ENCODE peak calls at places on chromosomes 3 and 15, in seven cellular contexts. One of them, this sample, is unnamed.

GRCh38 chr15:91924842-91925495 is 71.5 kb downstream of the SLCO3A1 start:
- DNase-seq in BJ: no peak
- DNase-seq in sigmoid colon: no peak
- DNase-seq in ovary: no peak
- DNase-seq in H1: no peak
- DNase-seq in adrenal gland: no peak
- DNase-seq in cardiac muscle cell: no peak
- DNase-seq in this sample: no peak

GRCh38 chr3:49255112-49255511 is 21.9 kb downstream of the C3orf62 start:
- DNase-seq in BJ: no peak
- DNase-seq in sigmoid colon: peak; percentile 54
- DNase-seq in ovary: no peak
- DNase-seq in H1: no peak
- DNase-seq in adrenal gland: no peak
- DNase-seq in cardiac muscle cell: peak; percentile 15
- DNase-seq in this sample: no peak

GRCh38 chr3:179194931-179195330 is 46.8 kb downstream of the PIK3CA start:
- DNase-seq in BJ: no peak
- DNase-seq in sigmoid colon: no peak
- DNase-seq in ovary: no peak
- DNase-seq in H1: no peak
- DNase-seq in adrenal gland: no peak
- DNase-seq in cardiac muscle cell: no peak
- DNase-seq in this sample: no peak

GRCh38 chr3:42013652-42014442 is 51.9 kb upstream of the ULK4 start:
- DNase-seq in BJ: no peak
- DNase-seq in sigmoid colon: peak; percentile 77
- DNase-seq in ovary: peak; percentile 61
- DNase-seq in H1: no peak
- DNase-seq in adrenal gland: peak; percentile 41
- DNase-seq in cardiac muscle cell: no peak
- DNase-seq in this sample: peak; percentile 53

GRCh38 chr3:12966847-12967750 is 106.1 kb downstream of the IQSEC1 start:
- DNase-seq in BJ: no peak
- DNase-seq in sigmoid colon: no peak
- DNase-seq in ovary: peak; percentile 52
- DNase-seq in H1: no peak
- DNase-seq in adrenal gland: no peak
- DNase-seq in cardiac muscle cell: peak; percentile 22
- DNase-seq in this sample: peak; percentile 36

GRCh38 chr3:150365132-150365604 is 42.9 kb upstream of the TSC22D2 start:
- DNase-seq in BJ: no peak
- DNase-seq in sigmoid colon: no peak
- DNase-seq in ovary: no peak
- DNase-seq in H1: no peak
- DNase-seq in adrenal gland: no peak
- DNase-seq in cardiac muscle cell: peak; percentile 55
- DNase-seq in this sample: no peak

GRCh38 chr3:81513591-81513990 is 247.9 kb downstream of the GBE1 start:
- DNase-seq in BJ: no peak
- DNase-seq in sigmoid colon: no peak
- DNase-seq in ovary: no peak
- DNase-seq in H1: no peak
- DNase-seq in adrenal gland: no peak
- DNase-seq in cardiac muscle cell: no peak
- DNase-seq in this sample: no peak

GRCh38 chr3:65101450-65101849 is 413.6 kb upstream of the ADAMTS9 start:
- DNase-seq in BJ: no peak
- DNase-seq in sigmoid colon: no peak
- DNase-seq in ovary: no peak
- DNase-seq in H1: no peak
- DNase-seq in adrenal gland: no peak
- DNase-seq in cardiac muscle cell: peak; percentile 15
- DNase-seq in this sample: no peak

GRCh38 chr3:78887029-78887428 is 880.8 kb downstream of the ROBO1 start:
- DNase-seq in BJ: no peak
- DNase-seq in sigmoid colon: no peak
- DNase-seq in ovary: no peak
- DNase-seq in H1: no peak
- DNase-seq in adrenal gland: peak; percentile 19
- DNase-seq in cardiac muscle cell: peak; percentile 70
- DNase-seq in this sample: no peak

GRCh38 chr3:134033315-134033996 is 3.7 kb upstream of the SLCO2A1 start:
- DNase-seq in BJ: no peak
- DNase-seq in sigmoid colon: peak; percentile 36
- DNase-seq in ovary: no peak
- DNase-seq in H1: no peak
- DNase-seq in adrenal gland: no peak
- DNase-seq in cardiac muscle cell: no peak
- DNase-seq in this sample: no peak

GRCh38 chr15:82980986-82981385 is 5.0 kb upstream of the RAMAC start:
- DNase-seq in BJ: no peak
- DNase-seq in sigmoid colon: no peak
- DNase-seq in ovary: no peak
- DNase-seq in H1: no peak
- DNase-seq in adrenal gland: no peak
- DNase-seq in cardiac muscle cell: no peak
- DNase-seq in this sample: no peak

GRCh38 chr15:90090226-90090848 is 11.9 kb downstream of the IDH2 start:
- DNase-seq in BJ: no peak
- DNase-seq in sigmoid colon: no peak
- DNase-seq in ovary: no peak
- DNase-seq in H1: no peak
- DNase-seq in adrenal gland: no peak
- DNase-seq in cardiac muscle cell: no peak
- DNase-seq in this sample: no peak

GRCh38 chr3:141462176-141462859 is 24.5 kb upstream of the RASA2 start:
- DNase-seq in BJ: no peak
- DNase-seq in sigmoid colon: no peak
- DNase-seq in ovary: no peak
- DNase-seq in H1: no peak
- DNase-seq in adrenal gland: no peak
- DNase-seq in cardiac muscle cell: no peak
- DNase-seq in this sample: no peak

GRCh38 chr3:193894121-193894863 is 241.7 kb upstream of the HES1 start:
- DNase-seq in BJ: no peak
- DNase-seq in sigmoid colon: no peak
- DNase-seq in ovary: no peak
- DNase-seq in H1: no peak
- DNase-seq in adrenal gland: no peak
- DNase-seq in cardiac muscle cell: peak; percentile 30
- DNase-seq in this sample: no peak

GRCh38 chr3:108130705-108131104 is 39.9 kb upstream of the CD47 start:
- DNase-seq in BJ: no peak
- DNase-seq in sigmoid colon: no peak
- DNase-seq in ovary: no peak
- DNase-seq in H1: no peak
- DNase-seq in adrenal gland: no peak
- DNase-seq in cardiac muscle cell: no peak
- DNase-seq in this sample: no peak

GRCh38 chr15:34436956-34437442 is 609 bp downstream of the GOLGA8A start:
- DNase-seq in BJ: no peak
- DNase-seq in sigmoid colon: no peak
- DNase-seq in ovary: peak; percentile 65
- DNase-seq in H1: peak; percentile 13
- DNase-seq in adrenal gland: peak; percentile 55
- DNase-seq in cardiac muscle cell: peak; percentile 25
- DNase-seq in this sample: no peak

GRCh38 chr15:47484997-47485396 is 232.3 kb upstream of the SEMA6D start:
- DNase-seq in BJ: no peak
- DNase-seq in sigmoid colon: no peak
- DNase-seq in ovary: no peak
- DNase-seq in H1: no peak
- DNase-seq in adrenal gland: no peak
- DNase-seq in cardiac muscle cell: no peak
- DNase-seq in this sample: no peak

GRCh38 chr3:182979103-182979697 is 1.1 kb downstream of the DCUN1D1 start:
- DNase-seq in BJ: no peak
- DNase-seq in sigmoid colon: no peak
- DNase-seq in ovary: no peak
- DNase-seq in H1: no peak
- DNase-seq in adrenal gland: no peak
- DNase-seq in cardiac muscle cell: peak; percentile 10
- DNase-seq in this sample: no peak

GRCh38 chr15:92902723-92903587 is 2.8 kb downstream of the CHD2 start:
- DNase-seq in BJ: no peak
- DNase-seq in sigmoid colon: no peak
- DNase-seq in ovary: no peak
- DNase-seq in H1: no peak
- DNase-seq in adrenal gland: no peak
- DNase-seq in cardiac muscle cell: no peak
- DNase-seq in this sample: no peak

GRCh38 chr3:188262488-188262887 is 108.5 kb downstream of the LPP start:
- DNase-seq in BJ: no peak
- DNase-seq in sigmoid colon: no peak
- DNase-seq in ovary: no peak
- DNase-seq in H1: no peak
- DNase-seq in adrenal gland: no peak
- DNase-seq in cardiac muscle cell: no peak
- DNase-seq in this sample: no peak

DNA sequence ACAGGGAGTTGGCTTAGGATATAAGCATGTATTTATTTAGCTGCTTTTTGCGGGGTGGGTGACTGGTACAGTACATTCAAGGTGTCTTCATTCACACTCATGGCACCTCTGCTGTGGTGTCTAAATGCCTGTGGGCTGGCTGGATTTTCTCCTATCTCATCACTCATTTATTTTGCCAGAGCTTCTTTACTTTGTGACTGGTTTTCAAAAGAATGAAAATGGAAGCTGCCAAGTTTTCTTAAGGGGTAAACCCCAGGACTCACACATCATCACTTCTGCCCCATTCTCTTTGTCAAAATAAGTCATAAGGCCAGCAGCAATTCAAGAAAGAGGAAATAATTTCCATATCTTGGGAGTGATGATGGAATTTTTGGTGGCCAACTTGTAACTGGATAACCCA is 493.4 kb upstream of the ALCAM start:
- DNase-seq in BJ: no peak
- DNase-seq in sigmoid colon: no peak
- DNase-seq in ovary: no peak
- DNase-seq in H1: no peak
- DNase-seq in adrenal gland: no peak
- DNase-seq in cardiac muscle cell: peak; percentile 39
- DNase-seq in this sample: no peak
- TF ChIP-seq CTCF in BJ: no peak
- TF ChIP-seq CTCF in sigmoid colon: no peak
- TF ChIP-seq CTCF in ovary: no peak
- TF ChIP-seq CTCF in H1: no peak
- TF ChIP-seq CTCF in adrenal gland: no peak
- TF ChIP-seq CTCF in cardiac muscle cell: no peak
- TF ChIP-seq CTCF in this sample: no peak

DNA sequence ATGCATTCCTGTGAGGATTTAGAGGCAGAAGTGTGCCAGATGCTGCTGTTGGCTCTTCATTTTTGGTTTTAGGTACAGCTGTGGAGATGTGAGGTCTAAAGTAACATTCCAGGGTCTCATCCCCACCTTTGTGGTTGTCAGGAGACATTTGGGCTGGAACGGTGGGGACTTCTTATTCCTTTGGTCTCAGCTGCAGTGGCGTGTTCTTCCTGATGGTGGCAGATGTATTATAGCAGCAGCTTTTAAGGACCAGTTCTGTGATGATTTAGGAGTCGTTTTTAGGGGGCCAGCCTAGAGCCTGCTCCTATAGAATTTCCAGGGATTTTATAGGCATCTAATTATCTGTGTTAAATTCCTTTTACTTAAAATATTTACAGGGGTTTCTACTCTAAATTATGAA is 221.0 kb upstream of the EOMES start:
- DNase-seq in BJ: no peak
- DNase-seq in sigmoid colon: no peak
- DNase-seq in ovary: no peak
- DNase-seq in H1: no peak
- DNase-seq in adrenal gland: peak; percentile 6
- DNase-seq in cardiac muscle cell: peak; percentile 36
- DNase-seq in this sample: no peak
- TF ChIP-seq CTCF in BJ: peak; percentile 19
- TF ChIP-seq CTCF in sigmoid colon: no peak
- TF ChIP-seq CTCF in ovary: no peak
- TF ChIP-seq CTCF in H1: peak; percentile 59
- TF ChIP-seq CTCF in adrenal gland: no peak
- TF ChIP-seq CTCF in cardiac muscle cell: peak; percentile 59
- TF ChIP-seq CTCF in this sample: no peak

GRCh38 chr3:51982352-51982837 is 940 bp upstream of the ACY1 start:
- DNase-seq in BJ: no peak
- DNase-seq in sigmoid colon: no peak
- DNase-seq in ovary: no peak
- DNase-seq in H1: no peak
- DNase-seq in adrenal gland: peak; percentile 40
- DNase-seq in cardiac muscle cell: no peak
- DNase-seq in this sample: no peak
- TF ChIP-seq CTCF in BJ: peak; percentile 59
- TF ChIP-seq CTCF in sigmoid colon: no peak
- TF ChIP-seq CTCF in ovary: no peak
- TF ChIP-seq CTCF in H1: peak; percentile 89
- TF ChIP-seq CTCF in adrenal gland: no peak
- TF ChIP-seq CTCF in cardiac muscle cell: peak; percentile 58
- TF ChIP-seq CTCF in this sample: peak; percentile 61

GRCh38 chr15:64356443-64357040 is 569 bp upstream of the CSNK1G1 start:
- DNase-seq in BJ: no peak
- DNase-seq in sigmoid colon: no peak
- DNase-seq in ovary: no peak
- DNase-seq in H1: no peak
- DNase-seq in adrenal gland: peak; percentile 80
- DNase-seq in cardiac muscle cell: peak; percentile 96
- DNase-seq in this sample: no peak
- TF ChIP-seq CTCF in BJ: peak; percentile 48
- TF ChIP-seq CTCF in sigmoid colon: no peak
- TF ChIP-seq CTCF in ovary: peak; percentile 20
- TF ChIP-seq CTCF in H1: peak; percentile 65
- TF ChIP-seq CTCF in adrenal gland: peak; percentile 22
- TF ChIP-seq CTCF in cardiac muscle cell: peak; percentile 46
- TF ChIP-seq CTCF in this sample: no peak

GRCh38 chr3:44047796-44048195 is 193.9 kb upstream of the TOPAZ1 start:
- DNase-seq in BJ: no peak
- DNase-seq in sigmoid colon: no peak
- DNase-seq in ovary: no peak
- DNase-seq in H1: no peak
- DNase-seq in adrenal gland: no peak
- DNase-seq in cardiac muscle cell: no peak
- DNase-seq in this sample: no peak

GRCh38 chr3:44048196-44048924 is 193.3 kb upstream of the TOPAZ1 start:
- DNase-seq in BJ: no peak
- DNase-seq in sigmoid colon: no peak
- DNase-seq in ovary: no peak
- DNase-seq in H1: no peak
- DNase-seq in adrenal gland: no peak
- DNase-seq in cardiac muscle cell: peak; percentile 2
- DNase-seq in this sample: no peak

GRCh38 chr3:44048949-44049348 is 192.7 kb upstream of the TOPAZ1 start:
- DNase-seq in BJ: no peak
- DNase-seq in sigmoid colon: no peak
- DNase-seq in ovary: no peak
- DNase-seq in H1: no peak
- DNase-seq in adrenal gland: no peak
- DNase-seq in cardiac muscle cell: no peak
- DNase-seq in this sample: no peak

GRCh38 chr3:44050051-44050570 is 191.6 kb upstream of the TOPAZ1 start:
- DNase-seq in BJ: no peak
- DNase-seq in sigmoid colon: no peak
- DNase-seq in ovary: no peak
- DNase-seq in H1: no peak
- DNase-seq in adrenal gland: no peak
- DNase-seq in cardiac muscle cell: no peak
- DNase-seq in this sample: no peak

GRCh38 chr3:44050867-44051266 is 190.8 kb upstream of the TOPAZ1 start:
- DNase-seq in BJ: no peak
- DNase-seq in sigmoid colon: no peak
- DNase-seq in ovary: no peak
- DNase-seq in H1: no peak
- DNase-seq in adrenal gland: no peak
- DNase-seq in cardiac muscle cell: no peak
- DNase-seq in this sample: no peak
- TF ChIP-seq CTCF in BJ: no peak
- TF ChIP-seq CTCF in sigmoid colon: no peak
- TF ChIP-seq CTCF in ovary: no peak
- TF ChIP-seq CTCF in H1: no peak
- TF ChIP-seq CTCF in adrenal gland: no peak
- TF ChIP-seq CTCF in cardiac muscle cell: no peak
- TF ChIP-seq CTCF in this sample: no peak

This sample was measured in mesothelial cell of epicardium.